ENCODE peak calls at places on chromosomes 11 and 22, in nine cellular contexts. K is A549, B is esophagus squamous epithelium, G is testis, C is spleen, O is K562, Y is heart left ventricle, U is sigmoid colon, I is body of pancreas. S is an unnamed sample.

GRCh38 chr11:27216268-27217149 is 146.5 kb downstream of the CCDC34 start:
- DNase-seq in K (no peak), B (no peak), G (peak), C (peak), O (no peak), Y (peak), U (peak), I (peak), S (peak)

GRCh38 chr11:127454856-127455255 is 454.3 kb upstream of the KIRREL3 start:
- DNase-seq in K (no peak), B (no peak), G (no peak), C (no peak), O (no peak), Y (no peak), U (no peak), I (no peak), S (no peak)

GRCh38 chr11:70948855-70949551 is 303.4 kb downstream of the SHANK2 start:
- DNase-seq in K (no peak), B (no peak), G (no peak), C (no peak), O (no peak), Y (no peak), U (no peak), I (peak), S (no peak)

GRCh38 chr11:117273550-117274289 is 17.4 kb upstream of the BACE1-AS start:
- DNase-seq in K (peak), B (no peak), G (no peak), C (no peak), O (peak), Y (no peak), U (no peak), I (no peak), S (no peak)

GRCh38 chr11:6735306-6735705 is 36.5 kb downstream of the OR2AG2 start:
- DNase-seq in K (no peak), B (no peak), G (no peak), C (no peak), O (no peak), Y (no peak), U (no peak), I (no peak), S (no peak)

GRCh38 chr22:18133452-18133851 is 16.5 kb upstream of the USP18 start:
- DNase-seq in K (no peak), B (no peak), G (peak), C (no peak), O (no peak), Y (no peak), U (no peak), I (no peak), S (no peak)

GRCh38 chr11:129283141-129283540 is 91.0 kb upstream of the ARHGAP32 start:
- DNase-seq in K (peak), B (no peak), G (no peak), C (no peak), O (no peak), Y (no peak), U (no peak), I (peak), S (no peak)

GRCh38 chr11:117824571-117825537 is at the start of gene FXYD2:
- DNase-seq in K (no peak), B (no peak), G (peak), C (peak), O (no peak), Y (peak), U (peak), I (peak), S (peak)

GRCh38 chr11:60939828-60940227 is 12.1 kb downstream of the SLC15A3 start:
- DNase-seq in K (no peak), B (no peak), G (no peak), C (no peak), O (no peak), Y (no peak), U (no peak), I (no peak), S (no peak)

GRCh38 chr11:69480547-69481392 is 693 bp upstream of the LINC01488 start:
- DNase-seq in K (peak), B (no peak), G (peak), C (peak), O (no peak), Y (peak), U (no peak), I (peak), S (no peak)

GRCh38 chr11:126519653-126520573 is 164.4 kb downstream of the ST3GAL4 start:
- DNase-seq in K (no peak), B (no peak), G (peak), C (peak), O (no peak), Y (no peak), U (peak), I (no peak), S (no peak)

GRCh38 chr22:45317551-45318167 is 7.9 kb downstream of the FAM118A start:
- DNase-seq in K (peak), B (no peak), G (peak), C (no peak), O (no peak), Y (peak), U (peak), I (no peak), S (peak)

GRCh38 chr22:41445171-41446056 is 1.2 kb downstream of the TOB2 start:
- DNase-seq in K (peak), B (no peak), G (peak), C (peak), O (no peak), Y (peak), U (peak), I (peak), S (peak)

GRCh38 chr22:39664485-39665200 is 94.1 kb downstream of the CACNA1I start:
- DNase-seq in K (no peak), B (no peak), G (peak), C (no peak), O (peak), Y (no peak), U (no peak), I (peak), S (no peak)

GRCh38 chr22:40183029-40183581 is 5.4 kb downstream of the TNRC6B start:
- DNase-seq in K (no peak), B (no peak), G (no peak), C (no peak), O (no peak), Y (no peak), U (peak), I (no peak), S (no peak)

GRCh38 chr11:118056806-118057205 is 20.1 kb upstream of the TMPRSS4 start:
- DNase-seq in K (no peak), B (no peak), G (peak), C (no peak), O (no peak), Y (no peak), U (peak), I (no peak), S (no peak)

GRCh38 chr11:60347084-60347797 is 20.2 kb downstream of the MS4A6E start:
- DNase-seq in K (no peak), B (no peak), G (no peak), C (no peak), O (no peak), Y (no peak), U (no peak), I (no peak), S (no peak)

GRCh38 chr22:42648368-42649260 is 578 bp downstream of the CYB5R3 start:
- DNase-seq in K (peak), B (no peak), G (peak), C (peak), O (no peak), Y (peak), U (no peak), I (peak), S (peak)

GRCh38 chr11:114960117-114960516 is 281.8 kb downstream of the NXPE2 start:
- DNase-seq in K (no peak), B (no peak), G (no peak), C (no peak), O (no peak), Y (no peak), U (no peak), I (peak), S (no peak)

GRCh38 chr11:124294697-124295096 is 19.1 kb downstream of the OR8D1 start:
- DNase-seq in K (no peak), B (no peak), G (no peak), C (no peak), O (no peak), Y (no peak), U (no peak), I (no peak), S (no peak)

GRCh38 chr22:17964153-17964552 is 60.2 kb downstream of the MICAL3 start:
- DNase-seq in K (no peak), B (no peak), G (no peak), C (peak), O (no peak), Y (no peak), U (no peak), I (no peak), S (no peak)

GRCh38 chr11:80595011-80595410 is 1154.2 kb upstream of the TENM4 start:
- DNase-seq in K (no peak), B (no peak), G (no peak), C (no peak), O (no peak), Y (no peak), U (no peak), I (no peak), S (no peak)

GRCh38 chr22:29073618-29074275 is 912 bp downstream of the KREMEN1 start:
- DNase-seq in K (no peak), B (no peak), G (peak), C (peak), O (no peak), Y (peak), U (no peak), I (peak), S (peak)

GRCh38 chr11:66419825-66420224 is 1.0 kb upstream of the NPAS4 start:
- DNase-seq in K (no peak), B (no peak), G (peak), C (no peak), O (no peak), Y (no peak), U (no peak), I (no peak), S (no peak)

GRCh38 chr22:35349704-35350538 is 31.0 kb upstream of the HMOX1 start:
- DNase-seq in K (no peak), B (no peak), G (peak), C (peak), O (no peak), Y (no peak), U (no peak), I (peak), S (peak)

GRCh38 chr22:39384750-39385480 is 14.7 kb upstream of the TAB1 start:
- DNase-seq in K (peak), B (no peak), G (peak), C (no peak), O (peak), Y (no peak), U (no peak), I (no peak), S (no peak)

GRCh38 chr11:85884581-85885021 is 29.4 kb downstream of the CCDC83 start:
- DNase-seq in K (no peak), B (no peak), G (no peak), C (no peak), O (no peak), Y (no peak), U (no peak), I (no peak), S (no peak)

GRCh38 chr11:62546937-62547625 is 475 bp upstream of the AHNAK start:
- DNase-seq in K (peak), B (no peak), G (peak), C (no peak), O (no peak), Y (no peak), U (no peak), I (no peak), S (peak)

GRCh38 chr22:20083157-20083890 is 3.3 kb downstream of the DGCR8 start:
- DNase-seq in K (no peak), B (no peak), G (no peak), C (peak), O (no peak), Y (peak), U (no peak), I (no peak), S (no peak)

GRCh38 chr22:20080445-20080775 is 369 bp downstream of the DGCR8 start:
- DNase-seq in K (peak), B (no peak), G (peak), C (peak), O (peak), Y (peak), U (peak), I (peak), S (peak)

GRCh38 chr22:20076627-20077172 is 3.3 kb upstream of the DGCR8 start:
- DNase-seq in K (no peak), B (no peak), G (no peak), C (peak), O (peak), Y (peak), U (no peak), I (no peak), S (no peak)

GRCh38 chr22:20080776-20081654 is 974 bp downstream of the DGCR8 start:
- DNase-seq in K (peak), B (no peak), G (peak), C (peak), O (peak), Y (peak), U (no peak), I (peak), S (no peak)

DNA sequence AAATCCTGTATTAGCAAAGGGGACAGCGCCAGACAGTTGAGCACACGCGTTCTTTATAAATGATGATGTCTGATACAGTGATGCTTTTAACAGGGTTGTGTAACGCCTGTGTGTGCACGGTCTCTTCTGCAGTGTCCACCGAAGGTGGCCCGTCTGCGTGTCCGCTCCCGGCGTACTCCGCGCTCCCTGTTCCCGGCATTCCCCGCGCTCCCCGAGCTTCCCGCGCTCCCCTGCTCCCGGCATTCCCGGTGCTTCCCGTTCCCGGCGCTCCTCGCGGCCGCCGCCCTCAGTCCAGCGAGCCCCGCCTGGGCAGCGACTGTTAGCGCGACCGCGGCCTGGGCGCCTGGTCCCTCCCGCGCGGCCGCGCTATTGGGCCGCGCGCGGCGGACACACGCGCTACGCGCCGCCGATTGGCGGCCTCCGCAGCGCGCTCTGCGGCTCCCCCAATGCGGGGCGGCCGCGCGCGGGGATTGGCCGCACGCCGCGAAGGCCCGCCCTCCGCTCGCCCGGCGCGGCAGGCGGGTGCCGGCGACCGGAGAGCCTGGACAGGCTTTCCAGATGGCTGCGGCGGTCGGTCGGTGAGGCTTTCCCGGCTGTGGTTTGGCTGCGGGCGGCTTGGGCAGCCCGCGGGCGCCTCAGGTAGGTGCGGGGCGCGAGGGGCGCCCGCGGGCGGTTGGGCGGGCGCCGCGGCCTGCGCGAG is at the start of gene DGCR8:
- DNase-seq in K (peak), B (no peak), G (peak), C (peak), O (peak), Y (peak), U (peak), I (peak), S (peak)
- TF ChIP-seq POLR2A in K (peak), B (no peak), G (no peak), C (no peak), O (no peak), Y (no peak), U (peak), I (peak), S (peak)

GRCh38 chr11:75145972-75146519 is 4.9 kb upstream of the SLCO2B1 start:
- DNase-seq in K (no peak), B (no peak), G (no peak), C (no peak), O (no peak), Y (no peak), U (no peak), I (no peak), S (no peak)
- H3K4me3 ChIP-seq in K (no peak), B (no peak), G (no peak), C (no peak), O (no peak), Y (no peak), U (no peak), I (no peak), S (no peak)

GRCh38 chr11:72239296-72239848 is 4.6 kb downstream of the PHOX2A start:
- DNase-seq in K (no peak), B (no peak), G (no peak), C (peak), O (no peak), Y (peak), U (peak), I (no peak), S (no peak)
- TF ChIP-seq POLR2A in K (no peak), B (no peak), G (no peak), C (no peak), O (peak), Y (no peak), U (no peak), I (no peak), S (no peak)

GRCh38 chr11:64642876-64643257 is 51.8 kb downstream of the SLC22A12 start:
- DNase-seq in K (no peak), B (no peak), G (no peak), C (no peak), O (no peak), Y (no peak), U (no peak), I (no peak), S (peak)

GRCh38 chr11:64643927-64644326 is 52.9 kb downstream of the SLC22A12 start:
- DNase-seq in K (no peak), B (no peak), G (no peak), C (no peak), O (no peak), Y (no peak), U (no peak), I (no peak), S (no peak)

GRCh38 chr11:64642418-64642735 is 51.4 kb downstream of the SLC22A12 start:
- DNase-seq in K (no peak), B (no peak), G (no peak), C (no peak), O (no peak), Y (no peak), U (no peak), I (no peak), S (no peak)

GRCh38 chr11:64643258-64643881 is 52.4 kb downstream of the SLC22A12 start:
- DNase-seq in K (no peak), B (no peak), G (peak), C (no peak), O (peak), Y (no peak), U (peak), I (peak), S (peak)

DNA sequence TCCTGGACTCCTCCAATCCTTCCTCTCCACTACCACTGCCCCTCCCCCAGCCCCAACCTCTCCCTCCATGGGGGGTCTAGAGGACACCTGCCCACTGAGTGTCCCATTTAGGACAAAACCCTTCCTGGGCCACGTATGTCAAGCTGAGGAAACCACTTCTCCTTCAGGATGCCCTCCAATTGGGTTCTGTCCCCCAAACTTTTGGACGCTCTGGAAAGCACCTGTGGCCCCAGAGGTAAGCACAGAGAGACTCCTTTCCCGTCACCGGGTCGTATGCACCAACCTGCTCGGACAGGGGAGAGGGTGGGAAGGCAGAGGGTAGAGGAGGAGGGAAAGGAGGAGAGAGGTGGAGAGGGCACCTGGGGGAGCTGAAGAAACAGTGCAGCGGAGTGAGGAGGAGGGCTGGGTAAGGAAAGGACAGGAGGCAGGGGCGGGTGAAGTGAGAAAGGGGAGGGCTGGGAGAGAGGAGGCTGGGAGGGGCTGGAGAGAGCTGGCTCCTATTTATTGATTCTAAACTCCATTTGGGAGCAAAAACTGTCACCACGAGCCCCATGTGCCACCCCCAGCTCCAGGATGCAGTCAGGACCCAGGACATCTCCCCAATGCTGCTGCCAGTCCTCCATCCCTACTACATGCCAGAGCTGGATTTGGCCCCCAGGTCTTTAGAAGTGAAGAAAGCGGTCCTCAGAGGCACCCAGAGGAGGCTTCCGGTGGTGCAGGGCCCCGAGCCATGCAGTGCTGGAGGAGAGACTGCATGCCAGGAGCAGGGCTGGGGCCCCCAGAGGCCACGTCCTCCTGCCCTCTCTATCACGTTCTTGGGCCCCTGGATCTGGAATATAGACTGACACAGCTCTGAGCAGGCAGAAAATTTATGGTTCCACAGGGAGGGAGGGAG is 53.6 kb downstream of the SLC22A12 start:
- DNase-seq in K (no peak), B (no peak), G (no peak), C (no peak), O (peak), Y (no peak), U (no peak), I (no peak), S (no peak)
- H3K4me3 ChIP-seq in K (no peak), B (no peak), G (no peak), C (no peak), O (no peak), Y (no peak), U (no peak), I (no peak), S (no peak)

DNA sequence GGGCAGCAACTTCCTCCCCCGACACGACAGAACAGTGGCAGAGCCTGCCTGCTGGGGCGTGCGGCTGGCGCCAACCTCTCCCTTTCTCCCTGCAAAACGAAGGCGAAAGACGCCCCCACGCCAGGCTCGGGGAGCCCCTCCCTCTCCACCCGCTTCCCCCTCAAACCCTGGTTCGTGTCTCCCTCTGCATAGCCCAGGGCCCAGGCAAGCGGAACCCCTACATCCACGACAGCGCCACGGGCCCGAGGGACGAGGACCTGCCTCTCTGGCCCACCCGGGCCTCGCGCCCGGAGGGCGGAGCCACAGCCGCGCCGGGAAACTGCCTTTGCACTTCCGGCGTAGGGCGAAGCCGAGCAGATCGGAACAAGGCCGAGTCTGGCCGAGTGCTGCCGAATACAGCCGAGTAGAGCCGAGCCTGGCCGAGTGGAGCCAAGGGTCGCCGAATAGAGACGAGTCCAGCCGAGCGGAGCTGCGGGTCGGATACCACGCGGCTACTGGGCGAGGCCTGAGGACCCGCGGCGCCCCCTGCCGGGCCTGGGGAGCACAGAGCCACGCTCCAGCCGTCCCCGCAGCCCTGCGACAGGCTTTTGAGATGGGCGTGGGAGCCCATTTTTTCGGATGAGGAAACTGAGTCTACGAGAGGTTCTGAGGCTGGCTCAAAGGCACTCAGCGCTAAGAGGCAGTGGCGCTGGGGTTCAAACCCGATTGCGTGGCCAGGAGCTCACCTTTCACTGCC is 11.2 kb upstream of the C1QTNF6 start:
- DNase-seq in K (peak), B (peak), G (peak), C (peak), O (peak), Y (peak), U (peak), I (peak), S (peak)
- TF ChIP-seq POLR2A in K (peak), B (no peak), G (peak), C (peak), O (peak), Y (peak), U (peak), I (peak), S (peak)

DNA sequence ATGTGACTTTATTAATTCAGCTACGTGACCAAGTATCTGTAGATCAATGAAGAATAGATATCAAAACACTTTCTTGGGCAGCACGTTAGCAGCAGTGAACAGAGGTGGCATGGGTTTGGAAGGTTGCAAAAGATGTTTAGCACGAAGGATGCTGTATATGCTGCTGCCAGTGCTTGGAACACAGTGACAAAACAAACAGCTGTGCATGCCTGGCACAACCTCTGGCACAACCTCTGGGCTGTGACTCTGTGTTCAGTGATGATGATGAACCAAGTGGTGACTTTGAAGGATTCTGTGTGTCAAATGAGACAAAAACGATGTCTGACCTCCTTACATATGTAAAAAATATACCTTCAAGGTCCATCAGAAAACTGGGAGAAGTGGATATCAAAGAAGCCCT is 104.7 kb downstream of the TBC1D22A start:
- DNase-seq in K (no peak), B (no peak), G (no peak), C (no peak), O (no peak), Y (no peak), U (no peak), I (no peak), S (no peak)
- H3K4me3 ChIP-seq in K (no peak), B (no peak), G (no peak), C (no peak), O (no peak), Y (no peak), U (no peak), I (no peak), S (no peak)

S was measured in ovary.